ENCODE peak calls at places on chromosome 17, in five cellular contexts. Z is small intestine, I is NCI-H82, L is T-helper 1 cell, C is H54. W is an unnamed sample.
A peak's percentile ranks its signal among the peaks of the same experiment; 100 is the strongest.

GRCh38 chr17:45139533-45139920 is 4.0 kb downstream of the ACBD4 start:
- DNase-seq in Z (no peak), I (no peak), L (no peak), C (no peak), W (no peak)

GRCh38 chr17:3222505-3222904 is 15.0 kb downstream of the OR1A1 start:
- DNase-seq in Z (no peak), I (no peak), L (no peak), C (no peak), W (no peak)

GRCh38 chr17:47297661-47298400 is 25.9 kb upstream of the EFCAB13 start:
- DNase-seq in Z (no peak), I (no peak), L (no peak), C (no peak), W (no peak)

GRCh38 chr17:46194393-46195216 is 1.4 kb upstream of the KANSL1 start:
- DNase-seq in Z (peak; percentile 68), I (peak; percentile 57), L (peak; percentile 56), C (no peak), W (peak; percentile 66)

GRCh38 chr17:3804503-3804931 is 3.5 kb upstream of the ITGAE start:
- DNase-seq in Z (peak; percentile 79), I (no peak), L (no peak), C (no peak), W (no peak)

GRCh38 chr17:81811705-81812570 is 8.0 kb downstream of the GCGR start:
- DNase-seq in Z (no peak), I (no peak), L (no peak), C (no peak), W (no peak)

GRCh38 chr17:42519546-42520444 is 16.2 kb upstream of the NAGLU start:
- DNase-seq in Z (peak; percentile 45), I (no peak), L (no peak), C (peak; percentile 83), W (peak; percentile 91)

GRCh38 chr17:35062284-35062683 is 1.2 kb downstream of the RFFL start:
- DNase-seq in Z (no peak), I (no peak), L (no peak), C (no peak), W (no peak)

GRCh38 chr17:77613181-77613580 is 345.3 kb upstream of the TNRC6C start:
- DNase-seq in Z (no peak), I (no peak), L (no peak), C (no peak), W (no peak)

GRCh38 chr17:15501788-15502187 is 34.4 kb upstream of the CDRT4 start:
- DNase-seq in Z (no peak), I (no peak), L (no peak), C (no peak), W (no peak)

GRCh38 chr17:56894859-56895455 is 18.9 kb downstream of the TRIM25 start:
- DNase-seq in Z (no peak), I (no peak), L (no peak), C (no peak), W (no peak)

GRCh38 chr17:66190738-66191606 is 961 bp downstream of the CEP112 start:
- DNase-seq in Z (no peak), I (peak; percentile 44), L (no peak), C (peak; percentile 33), W (peak; percentile 73)

GRCh38 chr17:74274703-74275340 is 788 bp downstream of the DNAI2 start:
- DNase-seq in Z (peak; percentile 40), I (no peak), L (no peak), C (no peak), W (no peak)

GRCh38 chr17:65413390-65413789 is 148.1 kb downstream of the AXIN2 start:
- DNase-seq in Z (peak; percentile 68), I (no peak), L (no peak), C (no peak), W (no peak)

GRCh38 chr17:57110152-57110542 is 25.1 kb downstream of the AKAP1 start:
- DNase-seq in Z (no peak), I (no peak), L (no peak), C (no peak), W (no peak)

GRCh38 chr17:28478940-28479615 is 5.6 kb downstream of the SLC13A2 start:
- DNase-seq in Z (no peak), I (peak; percentile 97), L (no peak), C (no peak), W (peak; percentile 4)

GRCh38 chr17:44972953-44973352 is 4.8 kb upstream of the C1QL1 start:
- DNase-seq in Z (no peak), I (peak; percentile 89), L (no peak), C (peak; percentile 96), W (peak; percentile 72)

GRCh38 chr17:2062571-2063183 is 7.8 kb downstream of the HIC1 start:
- DNase-seq in Z (no peak), I (no peak), L (no peak), C (no peak), W (no peak)

GRCh38 chr17:60952747-60953146 is 275.1 kb downstream of the BCAS3 start:
- DNase-seq in Z (no peak), I (no peak), L (no peak), C (no peak), W (no peak)

GRCh38 chr17:80968602-80969029 is 23.0 kb upstream of the CHMP6 start:
- DNase-seq in Z (no peak), I (no peak), L (no peak), C (no peak), W (no peak)

GRCh38 chr17:40178660-40179059 is 1.4 kb downstream of the RAPGEFL1 start:
- DNase-seq in Z (no peak), I (no peak), L (no peak), C (no peak), W (no peak)

GRCh38 chr17:61394630-61395408 is 4.8 kb upstream of the TBX2 start:
- DNase-seq in Z (no peak), I (no peak), L (no peak), C (no peak), W (no peak)

GRCh38 chr17:52546990-52547389 is 388.5 kb upstream of the CA10 start:
- DNase-seq in Z (no peak), I (peak; percentile 59), L (no peak), C (no peak), W (no peak)

W was measured in PC-3.